ENCODE peak calls at places on chromosomes 4 and X, in ten cellular contexts. X is esophagus squamous epithelium; Y is hippocampal formation; O is stimulated activated CD4-positive, alpha-beta T cell treated with anti-CD3 and anti-CD28 coated beads, TNF-alpha, amount 100 ng/mL, for 1 hour; C is HFF-Myc; P is T-cell; V is AG08396; J is GM03348; H is GM23338; M is activated effector memory CD4-positive, alpha-beta T cell treated with Interleukin-2 at 50 U/mL for 16 hours. E is an unnamed sample.

GRCh38 chr4:7462509-7462971 is 27.8 kb upstream of the PSAPL1 start:
- DNase-seq in V (no peak), Y (peak; percentile 64), P (no peak), J (peak; percentile 64), H (peak; percentile 51), X (no peak), M (no peak), C (peak; percentile 6), O (no peak), E (no peak)

GRCh38 chr4:74161676-74162450 is 3.9 kb downstream of the MTHFD2L start:
- DNase-seq in M (no peak), C (no peak), O (no peak), Y (no peak), V (no peak), H (no peak), J (peak; percentile 26), P (no peak), X (no peak), E (no peak)

GRCh38 chrX:111728096-111728495 is 47.1 kb downstream of the ALG13 start:
- DNase-seq in M (no peak), O (no peak), P (no peak), J (peak; percentile 24), C (no peak), Y (no peak), H (no peak), X (no peak), V (no peak), E (no peak)

GRCh38 chrX:138057883-138058282 is 492.0 kb downstream of the ZIC3 start:
- DNase-seq in V (no peak), C (no peak), M (no peak), Y (no peak), H (no peak), P (no peak), O (no peak), X (no peak), J (no peak), E (no peak)

GRCh38 chr4:30619679-30620078 is 100.5 kb upstream of the PCDH7 start:
- DNase-seq in V (no peak), Y (no peak), C (no peak), X (no peak), O (no peak), M (no peak), H (no peak), J (no peak), P (no peak), E (no peak)

GRCh38 chr4:39255266-39255665 is 72.9 kb downstream of the WDR19 start:
- DNase-seq in X (no peak), V (peak; percentile 26), O (no peak), P (no peak), C (peak; percentile 11), Y (no peak), H (peak; percentile 50), J (peak; percentile 52), M (no peak), E (no peak)

GRCh38 chr4:144646523-144647094 is 653 bp downstream of the HHIP start:
- DNase-seq in C (no peak), Y (peak; percentile 64), O (no peak), V (peak; percentile 32), J (peak; percentile 39), H (peak; percentile 33), X (no peak), M (no peak), P (no peak), E (no peak)

GRCh38 chrX:84248226-84248625 is 60.2 kb upstream of the RPS6KA6 start:
- DNase-seq in H (no peak), Y (no peak), C (no peak), J (peak; percentile 11), P (no peak), M (no peak), V (peak; percentile 18), X (no peak), O (no peak), E (no peak)

GRCh38 chrX:153598541-153599191 is at the start of gene CCNQ:
- DNase-seq in M (peak; percentile 22), Y (no peak), J (peak; percentile 40), H (peak; percentile 44), C (no peak), P (no peak), V (peak; percentile 48), O (no peak), X (no peak), E (peak; percentile 9)

GRCh38 chr4:2076908-2077534 is 17.9 kb downstream of the NAT8L start:
- DNase-seq in P (no peak), X (no peak), M (no peak), C (no peak), O (no peak), J (no peak), H (no peak), V (no peak), Y (no peak), E (no peak)

GRCh38 chr4:72119946-72120345 is 88.1 kb downstream of the NPFFR2 start:
- DNase-seq in Y (no peak), X (no peak), P (no peak), M (no peak), O (no peak), C (no peak), V (no peak), H (no peak), J (no peak), E (no peak)

GRCh38 chrX:15221321-15221720 is 48.6 kb downstream of the ASB9 start:
- DNase-seq in X (no peak), C (no peak), Y (no peak), V (no peak), H (no peak), P (no peak), M (no peak), O (no peak), J (no peak), E (no peak)

GRCh38 chr4:1208970-1209704 is 36.8 kb upstream of the SPON2 start:
- DNase-seq in P (no peak), V (no peak), Y (no peak), H (peak; percentile 1), M (no peak), C (no peak), O (no peak), J (no peak), X (no peak), E (no peak)

GRCh38 chr4:167897116-167897515 is 195.2 kb upstream of the ANXA10 start:
- DNase-seq in J (peak; percentile 15), V (peak; percentile 7), X (no peak), M (no peak), H (peak; percentile 61), P (no peak), C (peak; percentile 85), O (no peak), Y (no peak), E (no peak)

GRCh38 chr4:101711590-101712255 is 78.8 kb upstream of the BANK1 start:
- DNase-seq in O (no peak), P (no peak), V (no peak), C (peak; percentile 5), J (no peak), M (no peak), Y (no peak), H (no peak), X (no peak), E (peak; percentile 93)

GRCh38 chr4:124862261-124862660 is 149.7 kb upstream of the ANKRD50 start:
- DNase-seq in Y (no peak), M (no peak), H (no peak), X (no peak), P (no peak), V (no peak), O (no peak), J (peak; percentile 11), C (no peak), E (no peak)

GRCh38 chr4:153061971-153062370 is 125.8 kb downstream of the FHDC1 start:
- DNase-seq in P (no peak), Y (no peak), H (no peak), V (no peak), O (no peak), X (no peak), J (no peak), M (no peak), C (no peak), E (no peak)

GRCh38 chrX:155070663-155070974 is 317 bp downstream of the CMC4 start:
- DNase-seq in P (no peak), C (no peak), X (no peak), J (peak; percentile 27), M (no peak), H (no peak), V (no peak), O (no peak), Y (no peak), E (no peak)

GRCh38 chrX:11049976-11050375 is 61.2 kb upstream of the HCCS start:
- DNase-seq in P (no peak), V (no peak), Y (no peak), J (no peak), O (no peak), M (no peak), C (no peak), X (no peak), H (no peak), E (no peak)

GRCh38 chr4:102390438-102390837 is 45.2 kb upstream of the SLC39A8 start:
- DNase-seq in V (no peak), X (no peak), M (no peak), Y (no peak), C (no peak), P (no peak), O (no peak), J (peak; percentile 7), H (no peak), E (no peak)

GRCh38 chr4:109113511-109113910 is 188.9 kb downstream of the COL25A1 start:
- DNase-seq in J (no peak), X (no peak), C (peak; percentile 30), H (no peak), Y (no peak), O (no peak), M (no peak), P (no peak), V (no peak), E (no peak)

GRCh38 chr4:86640469-86640868 is 46.4 kb downstream of the PTPN13 start:
- DNase-seq in X (no peak), O (no peak), P (no peak), H (no peak), C (peak; percentile 3), V (no peak), M (no peak), Y (no peak), J (peak; percentile 6), E (no peak)

GRCh38 chr4:141810702-141811365 is 174.5 kb downstream of the IL15 start:
- DNase-seq in J (no peak), M (no peak), O (no peak), X (no peak), Y (no peak), C (no peak), P (no peak), H (no peak), V (no peak), E (no peak)

GRCh38 chr4:118746251-118746919 is 61.2 kb downstream of the METTL14 start:
- DNase-seq in J (no peak), M (no peak), X (no peak), H (no peak), O (no peak), P (no peak), Y (no peak), V (no peak), C (no peak), E (no peak)